ENCODE peak calls at places on chromosome 16, in five cellular contexts. H is A549, A is tibial nerve, F is lower leg skin, E is uterus. J is an unnamed sample.

GRCh38 chr16:35497399-35497798 is 2038.0 kb downstream of the TP53TG3F start:
- DNase-seq in H (no peak), A (no peak), F (no peak), E (no peak), J (no peak)

GRCh38 chr16:76683051-76683450 is 405.9 kb downstream of the CNTNAP4 start:
- DNase-seq in H (no peak), A (no peak), F (no peak), E (no peak), J (no peak)

GRCh38 chr16:50611995-50612848 is 64.0 kb downstream of the NKD1 start:
- DNase-seq in H (no peak), A (no peak), F (no peak), E (no peak), J (no peak)

GRCh38 chr16:87895641-87896141 is 26.4 kb upstream of the SLC7A5 start:
- DNase-seq in H (no peak), A (no peak), F (peak), E (no peak), J (no peak)

GRCh38 chr16:22648141-22648540 is 137.4 kb downstream of the NPIPB5 start:
- DNase-seq in H (no peak), A (no peak), F (no peak), E (no peak), J (no peak)

GRCh38 chr16:62665269-62665668 is 629.0 kb upstream of the CDH8 start:
- DNase-seq in H (no peak), A (no peak), F (no peak), E (no peak), J (no peak)

GRCh38 chr16:25108054-25108453 is 3.5 kb upstream of the LCMT1 start:
- DNase-seq in H (peak), A (no peak), F (no peak), E (no peak), J (no peak)

GRCh38 chr16:85279874-85280545 is 167.7 kb upstream of the CIBAR2 start:
- DNase-seq in H (no peak), A (peak), F (no peak), E (no peak), J (no peak)

GRCh38 chr16:65117701-65118448 is 4.0 kb downstream of the CDH11 start:
- DNase-seq in H (peak), A (peak), F (peak), E (peak), J (peak)

GRCh38 chr16:79158337-79158736 is 442.2 kb downstream of the MAF start:
- DNase-seq in H (no peak), A (no peak), F (no peak), E (no peak), J (no peak)

GRCh38 chr16:7398536-7398935 is 65.9 kb downstream of the RBFOX1 start:
- DNase-seq in H (no peak), A (no peak), F (no peak), E (no peak), J (no peak)

GRCh38 chr16:8959921-8960787 is 3.6 kb downstream of the USP7 start:
- DNase-seq in H (no peak), A (no peak), F (no peak), E (no peak), J (no peak)
- TF ChIP-seq POLR2A in H (no peak), A (no peak), F (no peak), E (no peak), J (no peak)

GRCh38 chr16:74666425-74667214 is at the start of gene RFWD3:
- DNase-seq in H (peak), A (peak), F (peak), E (peak), J (peak)
- TF ChIP-seq POLR2A in H (peak), A (no peak), F (no peak), E (no peak), J (no peak)

DNA sequence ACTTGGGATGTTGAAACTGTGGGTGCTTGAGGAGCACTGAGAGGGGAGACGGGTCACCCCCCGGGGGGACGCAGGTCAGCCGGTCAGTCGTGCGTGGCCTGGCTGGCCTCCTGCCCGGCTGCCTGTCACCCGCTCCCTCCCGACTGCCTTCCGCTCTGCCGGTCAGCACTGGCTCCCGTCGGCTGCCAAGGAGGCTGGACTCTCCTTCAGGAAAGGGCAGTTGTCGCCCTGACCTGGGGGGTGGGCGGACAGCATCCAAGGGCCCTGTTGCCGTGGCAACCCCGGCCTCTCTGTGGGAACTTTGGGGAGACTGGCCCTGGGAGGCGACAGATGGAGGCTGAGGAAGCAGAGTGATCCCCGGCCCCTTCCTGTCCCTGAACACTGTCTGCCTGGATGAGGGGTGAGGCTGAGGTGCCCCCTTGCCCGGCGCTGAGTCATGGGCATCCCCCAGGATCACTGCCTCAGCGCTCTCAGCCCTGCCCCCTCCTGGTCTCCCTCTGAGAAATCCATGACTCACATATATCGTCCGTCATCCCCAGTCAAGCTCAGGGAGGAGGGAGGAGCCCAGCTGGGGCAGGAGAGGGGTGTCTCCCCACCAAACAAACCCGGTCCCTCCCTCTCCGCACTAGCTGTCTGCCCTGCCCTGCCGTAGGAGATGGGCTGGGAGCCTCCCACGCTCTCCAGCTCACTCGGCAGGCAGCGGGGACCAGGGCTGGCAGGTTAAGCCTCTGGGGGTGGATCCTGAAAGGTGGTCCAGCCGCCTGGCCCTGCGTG is at the start of gene ADGRG1:
- DNase-seq in H (peak), A (peak), F (peak), E (peak), J (no peak)
- TF ChIP-seq POLR2A in H (peak), A (no peak), F (no peak), E (peak), J (peak)

DNA sequence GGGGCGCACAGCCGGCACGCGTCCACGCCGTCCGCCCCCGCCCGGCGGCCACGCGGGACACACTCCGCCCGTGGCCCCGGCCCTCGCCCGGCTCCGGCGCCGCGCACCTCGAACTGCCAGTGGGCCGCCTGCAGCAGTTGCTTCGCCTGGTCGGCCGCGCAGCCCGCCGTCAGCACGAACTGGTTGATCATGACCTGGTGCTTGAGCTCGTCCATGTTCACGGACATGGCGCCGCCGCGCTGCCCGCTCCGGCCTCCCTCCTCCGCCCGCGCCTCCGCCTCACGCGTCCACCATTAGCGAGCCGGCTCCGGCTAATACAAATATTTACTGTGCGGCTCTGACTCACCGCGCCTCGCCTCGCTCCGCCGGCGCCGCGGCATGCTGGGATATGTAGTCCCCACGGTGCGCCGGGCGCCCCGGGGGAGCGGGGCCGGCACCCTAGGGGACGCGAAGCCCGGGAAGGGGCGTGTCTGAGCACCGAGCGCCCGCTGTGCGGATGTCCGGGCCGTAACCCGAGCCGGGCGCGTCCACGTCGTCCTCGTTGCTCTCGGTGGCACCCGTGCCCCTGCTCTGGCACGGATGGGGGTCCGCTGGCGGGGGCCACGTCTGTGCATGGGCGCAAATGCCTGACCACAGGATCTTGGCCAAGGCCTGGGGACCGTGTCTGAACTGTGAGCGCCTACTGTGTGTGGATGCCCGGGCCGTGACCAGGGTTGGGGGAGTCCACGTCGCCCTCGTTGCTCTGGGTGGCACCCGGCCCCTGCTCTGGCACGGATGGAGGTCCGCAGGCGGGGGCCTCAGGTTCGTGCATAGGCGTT is at the start of gene UBALD1:
- DNase-seq in H (peak), A (peak), F (peak), E (peak), J (peak)
- TF ChIP-seq POLR2A in H (peak), A (peak), F (no peak), E (peak), J (peak)

GRCh38 chr16:47016700-47017133 is 43.2 kb upstream of the DNAJA2 start:
- DNase-seq in H (no peak), A (no peak), F (no peak), E (no peak), J (no peak)
- TF ChIP-seq POLR2A in H (no peak), A (no peak), F (no peak), E (no peak), J (no peak)

GRCh38 chr16:1983053-1983543 is 895 bp upstream of the GFER start:
- DNase-seq in H (no peak), A (no peak), F (no peak), E (no peak), J (no peak)
- TF ChIP-seq POLR2A in H (peak), A (no peak), F (no peak), E (no peak), J (no peak)

GRCh38 chr16:3035972-3036725 is 595 bp downstream of the BICDL2 start:
- DNase-seq in H (no peak), A (no peak), F (no peak), E (no peak), J (no peak)
- TF ChIP-seq POLR2A in H (no peak), A (no peak), F (no peak), E (no peak), J (no peak)